ENCODE peak calls at places on chromosomes 5 and 9, in ten cellular contexts. E is stomach; Y is NCI-H446 treated with DMSO at 0.1 percent for 48 hours; H is renal cortical epithelial cell; B is AG04450; S is stimulated activated CD8-positive, alpha-beta memory T cell treated with anti-CD3 and anti-CD28 coated beads, Interleukin-7, amount 100 ng/mL, for 24 hours; M is endothelial cell; V is mucosa of descending colon; D is stimulated activated CD4-positive, alpha-beta T cell treated with anti-CD3 and anti-CD28 coated beads, Interleukin-4, amount 100 ng/mL, for 48 hours; I is uterus. J is an unnamed sample.

GRCh38 chr9:95077766-95078382 is 239.6 kb downstream of the FANCC start:
- DNase-seq in S (no peak), M (no peak), H (no peak), B (no peak), V (no peak), E (peak; percentile 43), I (no peak), D (no peak), Y (no peak), J (peak; percentile 72)

GRCh38 chr5:109705596-109705995 is 15.9 kb downstream of the MAN2A1 start:
- DNase-seq in V (no peak), S (no peak), H (no peak), Y (no peak), E (no peak), D (no peak), M (no peak), B (no peak), I (no peak), J (no peak)

GRCh38 chr9:112248722-112249121 is 73.6 kb upstream of the SUSD1 start:
- DNase-seq in D (no peak), S (no peak), M (no peak), V (no peak), B (no peak), H (no peak), I (no peak), E (no peak), Y (no peak), J (no peak)

GRCh38 chr5:137592317-137592716 is 93.2 kb upstream of the SPOCK1 start:
- DNase-seq in Y (no peak), V (no peak), D (no peak), H (no peak), E (no peak), B (no peak), M (no peak), S (no peak), I (no peak), J (no peak)

GRCh38 chr9:127555830-127556820 is 56.0 kb upstream of the STXBP1 start:
- DNase-seq in H (peak; percentile 94), B (peak; percentile 81), E (peak; percentile 70), M (no peak), Y (no peak), D (peak; percentile 47), S (peak; percentile 33), V (peak; percentile 84), I (peak; percentile 51), J (no peak)

GRCh38 chr5:94847019-94847418 is 228.6 kb downstream of the SLF1 start:
- DNase-seq in M (no peak), D (no peak), E (no peak), I (no peak), Y (no peak), V (no peak), B (no peak), S (no peak), H (no peak), J (no peak)

GRCh38 chr5:116300016-116300601 is 215.3 kb downstream of the COMMD10 start:
- DNase-seq in E (no peak), V (no peak), M (no peak), Y (no peak), B (no peak), S (no peak), I (no peak), D (no peak), H (no peak), J (no peak)

GRCh38 chr5:67222243-67223033 is 25.8 kb upstream of the CD180 start:
- DNase-seq in Y (no peak), M (no peak), E (no peak), D (no peak), S (no peak), H (no peak), V (no peak), I (no peak), B (no peak), J (no peak)

GRCh38 chr5:145975361-145976066 is 39.1 kb downstream of the SH3RF2 start:
- DNase-seq in B (peak; percentile 49), S (no peak), I (no peak), E (peak; percentile 37), H (peak; percentile 97), D (no peak), M (no peak), V (no peak), Y (no peak), J (no peak)

GRCh38 chr5:6750142-6750840 is 37.1 kb downstream of the TENT4A start:
- DNase-seq in M (no peak), E (no peak), I (no peak), D (no peak), B (no peak), V (no peak), S (no peak), H (no peak), Y (no peak), J (no peak)

GRCh38 chr5:118397231-118397630 is 591.1 kb downstream of the DTWD2 start:
- DNase-seq in B (no peak), I (no peak), M (no peak), Y (no peak), S (no peak), D (no peak), V (no peak), E (no peak), H (no peak), J (no peak)